ENCODE peak calls at places on chromosomes 11 and 22, in ten cellular contexts. D is cardiac muscle cell; E is cardiac fibroblast; M is stimulated activated CD4-positive, alpha-beta T cell treated with anti-CD3 and anti-CD28 coated beads, Interleukin-12 subunit alpha, Interleukin-12 subunit beta, amount 100 ng/mL, for 4 hours; B is dermis microvascular lymphatic vessel endothelial cell; X is uterus; Z is nephron progenitor cell; O is endothelial cell; L is foreskin fibroblast; J is kidney glomerular epithelial cell. V is an unnamed sample.

GRCh38 chr11:31981457-31981856 is 109.4 kb upstream of the RCN1 start:
- DNase-seq in D (no peak), E (no peak), M (no peak), B (no peak), X (no peak), Z (no peak), O (no peak), L (no peak), J (no peak), V (no peak)

GRCh38 chr11:122791411-122791810 is 46.9 kb upstream of the CRTAM start:
- DNase-seq in D (no peak), E (no peak), M (no peak), B (no peak), X (no peak), Z (no peak), O (no peak), L (peak), J (peak), V (no peak)

GRCh38 chr11:119412072-119412471 is 10.9 kb downstream of the THY1 start:
- DNase-seq in D (no peak), E (no peak), M (no peak), B (no peak), X (no peak), Z (no peak), O (no peak), L (no peak), J (no peak), V (no peak)

GRCh38 chr11:8038393-8038792 is 42.6 kb upstream of the TUB start:
- DNase-seq in D (no peak), E (no peak), M (no peak), B (no peak), X (no peak), Z (no peak), O (no peak), L (no peak), J (no peak), V (no peak)

GRCh38 chr22:16562711-16563554 is 29.7 kb downstream of the CCT8L2 start:
- DNase-seq in D (no peak), E (no peak), M (no peak), B (no peak), X (no peak), Z (no peak), O (no peak), L (no peak), J (no peak), V (no peak)

GRCh38 chr11:43942651-43943356 is 367 bp downstream of the C11orf96 start:
- DNase-seq in D (peak), E (peak), M (no peak), B (peak), X (peak), Z (peak), O (peak), L (no peak), J (no peak), V (peak)

GRCh38 chr22:21947040-21948014 is 5.3 kb downstream of the PPM1F start:
- DNase-seq in D (peak), E (peak), M (no peak), B (peak), X (no peak), Z (no peak), O (peak), L (peak), J (no peak), V (peak)

GRCh38 chr11:32391965-32392553 is 43.3 kb downstream of the WT1 start:
- DNase-seq in D (no peak), E (peak), M (no peak), B (no peak), X (no peak), Z (no peak), O (no peak), L (no peak), J (no peak), V (no peak)

GRCh38 chr22:45628508-45628907 is 43.1 kb upstream of the ATXN10 start:
- DNase-seq in D (peak), E (no peak), M (no peak), B (no peak), X (no peak), Z (no peak), O (no peak), L (no peak), J (no peak), V (no peak)

GRCh38 chr11:85844439-85845051 is 10.6 kb upstream of the CCDC83 start:
- DNase-seq in D (no peak), E (no peak), M (no peak), B (no peak), X (no peak), Z (no peak), O (no peak), L (peak), J (peak), V (no peak)

GRCh38 chr11:126942146-126942545 is 58.4 kb downstream of the KIRREL3 start:
- DNase-seq in D (no peak), E (no peak), M (no peak), B (no peak), X (no peak), Z (no peak), O (no peak), L (no peak), J (no peak), V (no peak)

GRCh38 chr22:36021649-36022048 is 7.0 kb downstream of the RBFOX2 start:
- DNase-seq in D (no peak), E (no peak), M (no peak), B (no peak), X (no peak), Z (no peak), O (no peak), L (no peak), J (no peak), V (no peak)

GRCh38 chr11:63670077-63670737 is 969 bp downstream of the ATL3 start:
- DNase-seq in D (no peak), E (peak), M (no peak), B (peak), X (no peak), Z (no peak), O (no peak), L (no peak), J (no peak), V (no peak)

GRCh38 chr11:131408011-131408640 is 37.7 kb downstream of the NTM start:
- DNase-seq in D (peak), E (peak), M (no peak), B (no peak), X (no peak), Z (peak), O (peak), L (no peak), J (peak), V (peak)

GRCh38 chr11:111707039-111707690 is 59.0 kb downstream of the PPP2R1B start:
- DNase-seq in D (no peak), E (peak), M (no peak), B (peak), X (no peak), Z (no peak), O (no peak), L (peak), J (no peak), V (no peak)

GRCh38 chr11:723120-723883 is 17.3 kb downstream of the EPS8L2 start:
- DNase-seq in D (peak), E (peak), M (peak), B (peak), X (no peak), Z (no peak), O (no peak), L (no peak), J (peak), V (peak)

GRCh38 chr11:67452141-67452952 is at the start of gene GPR152:
- DNase-seq in D (no peak), E (no peak), M (no peak), B (peak), X (no peak), Z (no peak), O (no peak), L (no peak), J (no peak), V (no peak)

GRCh38 chr11:77121876-77122575 is 6.0 kb upstream of the MYO7A start:
- DNase-seq in D (no peak), E (no peak), M (no peak), B (no peak), X (no peak), Z (no peak), O (no peak), L (no peak), J (no peak), V (no peak)

GRCh38 chr11:44621784-44622183 is 56.3 kb downstream of the CD82 start:
- DNase-seq in D (no peak), E (no peak), M (no peak), B (no peak), X (no peak), Z (no peak), O (peak), L (no peak), J (no peak), V (no peak)

GRCh38 chr11:75301131-75301530 is 50.3 kb downstream of the ARRB1 start:
- DNase-seq in D (no peak), E (no peak), M (no peak), B (no peak), X (no peak), Z (no peak), O (no peak), L (no peak), J (no peak), V (no peak)

GRCh38 chr11:123073343-123074057 is 11.6 kb upstream of the HSPA8 start:
- DNase-seq in D (no peak), E (no peak), M (no peak), B (no peak), X (no peak), Z (no peak), O (no peak), L (no peak), J (no peak), V (no peak)

GRCh38 chr22:44331881-44332714 is 19.3 kb upstream of the SHISAL1 start:
- DNase-seq in D (peak), E (peak), M (no peak), B (peak), X (peak), Z (peak), O (peak), L (peak), J (no peak), V (peak)

GRCh38 chr11:69101100-69101791 is 52.5 kb downstream of the TPCN2 start:
- DNase-seq in D (peak), E (peak), M (peak), B (peak), X (peak), Z (peak), O (peak), L (peak), J (peak), V (peak)

GRCh38 chr22:28750471-28750881 is 8.6 kb downstream of the HSCB start:
- DNase-seq in D (no peak), E (peak), M (no peak), B (peak), X (no peak), Z (no peak), O (no peak), L (peak), J (peak), V (no peak)

GRCh38 chr11:47394050-47394321 is 14.4 kb upstream of the SLC39A13 start:
- DNase-seq in D (no peak), E (no peak), M (no peak), B (no peak), X (no peak), Z (no peak), O (no peak), L (no peak), J (no peak), V (no peak)

GRCh38 chr11:36412781-36413383 is 97.2 kb downstream of the TRAF6 start:
- DNase-seq in D (no peak), E (no peak), M (no peak), B (no peak), X (no peak), Z (no peak), O (no peak), L (no peak), J (no peak), V (no peak)

GRCh38 chr11:55732936-55733335 is 40.3 kb upstream of the OR5D13 start:
- DNase-seq in D (no peak), E (no peak), M (no peak), B (no peak), X (no peak), Z (no peak), O (no peak), L (no peak), J (no peak), V (no peak)

GRCh38 chr22:50526849-50527801 is 1.7 kb upstream of the SCO2 start:
- DNase-seq in D (peak), E (peak), M (no peak), B (no peak), X (peak), Z (no peak), O (no peak), L (no peak), J (no peak), V (peak)

GRCh38 chr11:93444671-93445073 is 98.5 kb downstream of the SMCO4 start:
- DNase-seq in D (peak), E (no peak), M (peak), B (no peak), X (no peak), Z (peak), O (no peak), L (no peak), J (peak), V (no peak)

GRCh38 chr11:131422491-131422890 is 52.1 kb downstream of the NTM start:
- DNase-seq in D (no peak), E (peak), M (no peak), B (no peak), X (no peak), Z (no peak), O (no peak), L (no peak), J (no peak), V (no peak)

GRCh38 chr11:126332221-126332711 is 23.2 kb upstream of the ST3GAL4 start:
- DNase-seq in D (no peak), E (peak), M (no peak), B (peak), X (peak), Z (no peak), O (no peak), L (peak), J (peak), V (peak)

GRCh38 chr11:61787928-61788491 is 4.4 kb downstream of the TMEM258 start:
- DNase-seq in D (peak), E (peak), M (no peak), B (peak), X (no peak), Z (peak), O (peak), L (no peak), J (peak), V (peak)

GRCh38 chr22:49368976-49369725 is 458.5 kb downstream of the BRD1 start:
- DNase-seq in D (no peak), E (no peak), M (no peak), B (no peak), X (no peak), Z (no peak), O (peak), L (no peak), J (no peak), V (peak)

GRCh38 chr22:46592390-46592872 is 27.8 kb upstream of the GRAMD4 start:
- DNase-seq in D (no peak), E (peak), M (peak), B (peak), X (no peak), Z (no peak), O (no peak), L (peak), J (peak), V (no peak)

GRCh38 chr11:70522261-70522612 is 123.9 kb downstream of the CTTN start:
- DNase-seq in D (no peak), E (no peak), M (no peak), B (no peak), X (no peak), Z (no peak), O (no peak), L (no peak), J (no peak), V (no peak)

GRCh38 chr22:41915035-41915782 is at the start of gene SHISA8:
- DNase-seq in D (peak), E (peak), M (peak), B (peak), X (peak), Z (peak), O (peak), L (peak), J (no peak), V (peak)

GRCh38 chr11:68337399-68337835 is 25.0 kb downstream of the LRP5 start:
- DNase-seq in D (no peak), E (no peak), M (no peak), B (no peak), X (no peak), Z (no peak), O (no peak), L (no peak), J (no peak), V (no peak)

GRCh38 chr11:87405356-87405755 is 367.6 kb downstream of the TMEM135 start:
- DNase-seq in D (no peak), E (no peak), M (no peak), B (peak), X (no peak), Z (no peak), O (no peak), L (no peak), J (no peak), V (no peak)